ENCODE peak calls at places on chromosome 1, in five cellular contexts. L is mammary epithelial cell, H is upper lobe of left lung, Y is uterus, O is neural crest cell. J is an unnamed sample.

GRCh38 chr1:33683913-33684312 is 180.0 kb upstream of the HMGB4 start:
- DNase-seq in O (no peak), H (no peak), Y (no peak), L (no peak), J (no peak)

GRCh38 chr1:210691039-210691438 is 362.3 kb downstream of the HHAT start:
- DNase-seq in Y (no peak), H (no peak), O (no peak), L (no peak), J (no peak)

GRCh38 chr1:96370752-96371151 is 350.8 kb upstream of the PTBP2 start:
- DNase-seq in H (no peak), Y (no peak), O (no peak), L (peak; percentile 60), J (no peak)

GRCh38 chr1:40530735-40531380 is 579 bp upstream of the ZNF684 start:
- DNase-seq in L (no peak), H (no peak), O (no peak), Y (no peak), J (no peak)

GRCh38 chr1:37865348-37866119 is 6.1 kb upstream of the MTF1 start:
- DNase-seq in H (no peak), L (peak; percentile 94), Y (no peak), O (no peak), J (no peak)

GRCh38 chr1:110152133-110152785 is 2.0 kb downstream of the SLC6A17 start:
- DNase-seq in Y (no peak), O (no peak), H (no peak), L (peak; percentile 51), J (no peak)

GRCh38 chr1:41400235-41400634 is 39.0 kb downstream of the FOXO6 start:
- DNase-seq in O (no peak), Y (no peak), L (no peak), H (no peak), J (no peak)

GRCh38 chr1:222109836-222110235 is 367.9 kb upstream of the DUSP10 start:
- DNase-seq in Y (no peak), H (no peak), L (no peak), O (no peak), J (no peak)

DNA sequence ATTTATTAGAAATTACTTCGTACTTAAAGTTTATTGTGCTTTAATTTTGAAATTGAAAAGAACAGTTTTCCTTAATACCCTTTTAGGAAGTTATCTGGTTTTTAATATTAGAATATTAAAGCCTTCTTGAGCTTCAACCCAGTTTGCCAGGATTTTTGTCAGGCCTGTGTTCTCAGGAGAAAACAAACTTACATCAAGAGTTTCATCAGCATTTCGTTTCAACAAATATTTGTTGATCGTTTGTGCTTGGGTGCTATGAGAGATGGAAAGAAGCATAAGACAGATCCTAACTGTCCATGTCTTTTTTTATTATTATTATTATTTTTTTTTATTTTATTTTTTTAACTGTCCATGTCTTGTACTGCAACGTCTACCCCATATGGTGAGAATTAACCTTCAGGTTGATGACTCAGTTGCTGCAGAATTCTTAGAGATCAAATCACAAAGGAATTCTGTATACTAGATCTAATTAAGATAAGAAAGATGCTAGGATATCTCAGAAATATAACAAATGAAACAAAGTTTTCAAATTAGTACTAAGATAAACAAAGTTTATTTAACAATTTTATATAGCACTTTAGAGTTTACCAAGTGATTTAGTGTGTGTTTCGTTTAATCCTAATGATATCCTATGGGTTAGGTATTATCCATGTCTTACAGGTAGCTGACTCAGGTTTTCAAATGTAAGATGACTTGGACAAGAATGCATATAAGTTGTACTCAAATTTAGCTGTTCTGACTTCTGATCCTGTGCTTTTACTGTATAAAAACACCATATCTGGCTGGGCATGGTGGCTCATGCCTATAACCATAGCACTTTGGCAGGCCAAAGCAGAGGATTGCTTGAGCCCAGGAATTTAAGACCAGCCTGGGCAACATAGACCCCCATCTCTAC is 14.3 kb downstream of the FBXO28 start:
- DNase-seq in Y (no peak), H (no peak), O (no peak), L (peak; percentile 39), J (no peak)
- TF ChIP-seq CTCF in Y (no peak), H (no peak), O (no peak), L (no peak), J (no peak)

GRCh38 chr1:173459885-173460284 is 17.2 kb upstream of the PRDX6 start:
- DNase-seq in O (no peak), L (no peak), H (no peak), Y (no peak), J (no peak)
- TF ChIP-seq CTCF in O (no peak), L (no peak), H (no peak), Y (no peak), J (no peak)

GRCh38 chr1:238201992-238202391 is 311.3 kb upstream of the ZP4 start:
- DNase-seq in Y (no peak), L (no peak), O (no peak), H (no peak), J (no peak)
- TF ChIP-seq CTCF in Y (no peak), L (no peak), O (no peak), H (no peak), J (no peak)

GRCh38 chr1:155966135-155966534 is 12.2 kb downstream of the ARHGEF2 start:
- DNase-seq in O (no peak), L (no peak), H (no peak), Y (no peak), J (no peak)
- TF ChIP-seq CTCF in O (no peak), L (peak; percentile 10), H (no peak), Y (no peak), J (no peak)

GRCh38 chr1:21232044-21232443 is 55.3 kb upstream of the EIF4G3 start:
- DNase-seq in H (no peak), O (peak; percentile 51), L (peak; percentile 26), Y (no peak), J (peak; percentile 55)
- TF ChIP-seq CTCF in H (peak; percentile 73), O (peak; percentile 90), L (peak; percentile 69), Y (peak; percentile 72), J (peak; percentile 80)

DNA sequence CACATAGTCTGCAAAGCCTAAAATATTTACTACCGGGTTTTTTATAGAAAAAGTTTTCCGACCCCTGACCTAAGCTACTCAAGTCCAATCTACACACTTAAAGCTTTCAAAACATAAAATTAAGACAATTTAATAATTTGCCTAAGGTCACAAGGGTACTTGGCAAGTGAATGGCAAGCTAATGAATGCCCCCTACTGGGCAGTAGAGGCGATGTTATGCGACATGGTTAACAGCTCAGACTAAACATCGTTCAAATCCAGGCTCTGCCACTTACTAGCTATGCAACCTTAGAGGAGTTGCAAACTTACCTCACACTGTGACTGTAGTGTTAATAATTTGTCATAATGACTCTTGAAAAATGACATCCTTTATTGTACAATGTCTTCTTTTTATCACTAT is 317.2 kb upstream of the NFIA start:
- DNase-seq in O (no peak), H (peak; percentile 27), Y (no peak), L (peak; percentile 24), J (no peak)
- TF ChIP-seq CTCF in O (peak; percentile 68), H (peak; percentile 55), Y (no peak), L (peak; percentile 78), J (peak; percentile 57)

GRCh38 chr1:212721388-212722247 is 22.0 kb upstream of the BATF3 start:
- DNase-seq in O (no peak), Y (no peak), L (peak; percentile 40), H (no peak), J (no peak)

GRCh38 chr1:212719633-212720032 is 20.0 kb upstream of the BATF3 start:
- DNase-seq in H (no peak), O (no peak), L (no peak), Y (no peak), J (no peak)

GRCh38 chr1:212713465-212714136 is 14.0 kb upstream of the BATF3 start:
- DNase-seq in O (no peak), L (no peak), Y (no peak), H (no peak), J (no peak)

GRCh38 chr1:212722270-212722945 is 22.8 kb upstream of the BATF3 start:
- DNase-seq in L (no peak), O (no peak), Y (no peak), H (no peak), J (no peak)

GRCh38 chr1:212718499-212718898 is 18.9 kb upstream of the BATF3 start:
- DNase-seq in O (no peak), Y (no peak), L (no peak), H (no peak), J (no peak)
- TF ChIP-seq CTCF in O (no peak), Y (no peak), L (peak; percentile 17), H (no peak), J (no peak)

GRCh38 chr1:81252471-81253160 is 548.1 kb upstream of the ADGRL2 start:
- DNase-seq in Y (no peak), L (no peak), O (no peak), H (no peak), J (no peak)

GRCh38 chr1:81259620-81260411 is 540.9 kb upstream of the ADGRL2 start:
- DNase-seq in H (no peak), O (no peak), Y (no peak), L (no peak), J (no peak)

GRCh38 chr1:81254068-81254467 is 546.7 kb upstream of the ADGRL2 start:
- DNase-seq in Y (no peak), H (no peak), L (no peak), O (no peak), J (no peak)

DNA sequence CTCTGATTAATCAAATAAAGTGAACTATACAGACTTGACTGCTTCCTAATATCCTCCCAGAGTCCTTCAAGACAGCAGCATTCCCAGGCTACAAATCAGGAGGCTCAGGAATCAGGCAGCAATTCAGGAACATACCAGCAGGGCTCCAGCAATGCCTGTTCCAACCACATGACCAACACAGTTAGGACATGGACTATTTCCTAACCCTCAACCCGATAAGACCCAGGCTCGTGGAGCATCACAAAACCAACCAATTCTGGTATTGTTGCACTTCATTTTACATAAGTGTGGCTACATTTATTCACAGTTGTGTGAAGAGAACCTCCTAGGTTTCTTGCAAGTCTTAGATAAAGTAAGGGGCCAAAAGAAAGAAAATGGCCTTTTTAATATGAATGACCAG is 546.2 kb upstream of the ADGRL2 start:
- DNase-seq in L (no peak), Y (no peak), O (no peak), H (no peak), J (no peak)
- TF ChIP-seq CTCF in L (peak; percentile 31), Y (no peak), O (peak; percentile 44), H (no peak), J (peak; percentile 11)

J was measured in nephron progenitor cell.